ENCODE peak calls at places on chromosomes 6 and 20, in four cellular contexts. One of them, this sample, is unnamed.

GRCh38 chr6:380234-381218 is 11.0 kb upstream of the IRF4 start:
- DNase-seq in uterus: no peak
- DNase-seq in pancreas: no peak
- DNase-seq in tibial nerve: no peak
- DNase-seq in this sample: no peak

GRCh38 chr6:142457638-142458406 is 156.0 kb downstream of the ADGRG6 start:
- DNase-seq in uterus: no peak
- DNase-seq in pancreas: no peak
- DNase-seq in tibial nerve: no peak
- DNase-seq in this sample: no peak

GRCh38 chr6:3738381-3739131 is 13.0 kb downstream of the PXDC1 start:
- DNase-seq in uterus: no peak
- DNase-seq in pancreas: no peak
- DNase-seq in tibial nerve: no peak
- DNase-seq in this sample: no peak

GRCh38 chr20:3174442-3175263 is 1.3 kb upstream of the LZTS3 start:
- DNase-seq in uterus: no peak
- DNase-seq in pancreas: peak
- DNase-seq in tibial nerve: no peak
- DNase-seq in this sample: no peak

GRCh38 chr6:28393912-28394662 is 5.5 kb downstream of the ZSCAN12 start:
- DNase-seq in uterus: no peak
- DNase-seq in pancreas: no peak
- DNase-seq in tibial nerve: no peak
- DNase-seq in this sample: peak

GRCh38 chr6:151679081-151679480 is 128.4 kb upstream of the ESR1 start:
- DNase-seq in uterus: peak
- DNase-seq in pancreas: no peak
- DNase-seq in tibial nerve: no peak
- DNase-seq in this sample: peak

GRCh38 chr20:51800132-51800721 is 2.1 kb downstream of the SALL4 start:
- DNase-seq in uterus: peak
- DNase-seq in pancreas: peak
- DNase-seq in tibial nerve: no peak
- DNase-seq in this sample: peak

GRCh38 chr6:127900935-127901334 is at the start of gene THEMIS:
- DNase-seq in uterus: no peak
- DNase-seq in pancreas: no peak
- DNase-seq in tibial nerve: no peak
- DNase-seq in this sample: no peak

GRCh38 chr6:12182676-12183075 is 107.5 kb upstream of the EDN1 start:
- DNase-seq in uterus: no peak
- DNase-seq in pancreas: no peak
- DNase-seq in tibial nerve: no peak
- DNase-seq in this sample: no peak

GRCh38 chr6:156876302-156876701 is 99.1 kb downstream of the ARID1B start:
- DNase-seq in uterus: no peak
- DNase-seq in pancreas: no peak
- DNase-seq in tibial nerve: no peak
- DNase-seq in this sample: no peak

GRCh38 chr6:44278774-44279697 is 8.8 kb downstream of the TMEM151B start:
- DNase-seq in uterus: no peak
- DNase-seq in pancreas: no peak
- DNase-seq in tibial nerve: no peak
- DNase-seq in this sample: no peak
- TF ChIP-seq CTCF in uterus: no peak
- TF ChIP-seq CTCF in pancreas: no peak
- TF ChIP-seq CTCF in tibial nerve: no peak
- TF ChIP-seq CTCF in this sample: no peak

DNA sequence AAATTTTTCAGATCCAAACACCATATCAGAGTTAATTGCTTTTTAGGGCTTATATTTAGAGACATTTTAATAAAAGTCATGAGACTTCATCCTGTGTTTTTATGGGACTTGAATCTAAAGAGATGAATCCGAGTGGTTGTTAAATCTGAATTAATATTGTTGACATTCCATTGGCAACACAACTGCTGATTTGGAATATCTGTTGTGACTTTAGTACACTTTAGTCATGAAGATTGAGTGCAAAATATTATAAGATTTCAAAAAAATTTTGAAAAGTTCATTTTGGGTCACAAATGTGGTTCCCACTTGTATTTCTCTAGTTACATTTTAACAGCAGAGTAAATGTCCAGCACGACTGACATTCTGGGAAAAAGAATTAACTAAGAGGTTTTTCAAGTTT is 442.7 kb upstream of the HSF2 start:
- DNase-seq in uterus: no peak
- DNase-seq in pancreas: no peak
- DNase-seq in tibial nerve: no peak
- DNase-seq in this sample: no peak
- H3K4me3 ChIP-seq in uterus: no peak
- H3K4me3 ChIP-seq in pancreas: no peak
- H3K4me3 ChIP-seq in tibial nerve: no peak
- H3K4me3 ChIP-seq in this sample: no peak

GRCh38 chr6:63307581-63308246 is 12.1 kb downstream of the LGSN start:
- DNase-seq in uterus: no peak
- DNase-seq in pancreas: no peak
- DNase-seq in tibial nerve: no peak
- DNase-seq in this sample: peak
- TF ChIP-seq CTCF in uterus: no peak
- TF ChIP-seq CTCF in pancreas: no peak
- TF ChIP-seq CTCF in tibial nerve: no peak
- TF ChIP-seq CTCF in this sample: peak

DNA sequence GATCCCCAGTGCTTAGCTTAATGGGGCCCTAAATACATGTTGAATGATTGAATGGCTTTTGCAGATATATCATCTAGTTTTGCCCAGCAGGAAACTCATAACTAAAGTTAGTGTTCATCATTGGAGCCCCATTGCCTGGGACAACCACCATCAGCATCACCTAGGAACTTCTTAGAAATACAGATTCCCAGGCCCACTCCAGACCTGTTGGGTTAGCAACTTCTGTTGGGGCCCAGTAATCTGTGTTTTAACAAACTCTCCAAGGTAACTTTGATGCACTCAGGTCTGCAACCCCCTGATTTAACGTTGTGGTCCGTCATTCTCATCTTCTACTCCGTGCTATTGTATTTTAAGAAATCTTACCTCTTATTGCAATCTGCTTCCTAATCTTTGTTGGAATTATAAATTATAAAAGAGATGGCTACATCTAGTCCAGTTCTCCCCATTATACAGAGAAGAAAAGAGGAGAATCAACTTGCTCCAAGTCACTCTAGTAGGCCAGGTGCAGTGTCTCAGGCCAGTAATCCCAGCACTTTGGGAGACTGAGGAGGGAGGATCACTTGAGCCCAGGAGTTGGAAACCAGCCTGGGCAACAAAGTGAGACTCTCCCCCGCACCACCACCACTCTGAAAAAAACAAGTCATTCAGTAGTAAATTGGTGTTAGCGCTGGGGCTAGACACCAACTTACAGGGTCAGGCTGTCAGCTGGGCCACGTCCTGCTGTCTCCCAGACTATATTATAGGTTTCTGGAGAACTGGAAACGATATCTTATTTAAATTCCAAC is 13.7 kb downstream of the FOXP4 start:
- DNase-seq in uterus: no peak
- DNase-seq in pancreas: no peak
- DNase-seq in tibial nerve: no peak
- DNase-seq in this sample: no peak
- H3K4me3 ChIP-seq in uterus: no peak
- H3K4me3 ChIP-seq in pancreas: peak
- H3K4me3 ChIP-seq in tibial nerve: no peak
- H3K4me3 ChIP-seq in this sample: peak